ENCODE peak calls at places on chromosomes 12 and 14, in eight cellular contexts. One of them, this sample, is unnamed.

GRCh38 chr12:82314406-82314892 is 43.7 kb downstream of the CCDC59 start:
- DNase-seq in naive thymus-derived CD4-positive, alpha-beta T cell: no peak
- DNase-seq in A549: no peak
- DNase-seq in stomach: peak
- DNase-seq in Peyer's patch: no peak
- DNase-seq in lung: no peak
- DNase-seq in GM23248: no peak
- DNase-seq in gastrocnemius medialis: no peak
- DNase-seq in this sample: peak

GRCh38 chr12:75964150-75964549 is 67.4 kb downstream of the PHLDA1 start:
- DNase-seq in naive thymus-derived CD4-positive, alpha-beta T cell: no peak
- DNase-seq in A549: no peak
- DNase-seq in stomach: peak
- DNase-seq in Peyer's patch: peak
- DNase-seq in lung: peak
- DNase-seq in GM23248: no peak
- DNase-seq in gastrocnemius medialis: no peak
- DNase-seq in this sample: peak

GRCh38 chr12:29960113-29960512 is 176.4 kb upstream of the TMTC1 start:
- DNase-seq in naive thymus-derived CD4-positive, alpha-beta T cell: no peak
- DNase-seq in A549: no peak
- DNase-seq in stomach: no peak
- DNase-seq in Peyer's patch: no peak
- DNase-seq in lung: no peak
- DNase-seq in GM23248: no peak
- DNase-seq in gastrocnemius medialis: no peak
- DNase-seq in this sample: no peak

GRCh38 chr14:75254901-75255300 is 23.7 kb upstream of the FOS start:
- DNase-seq in naive thymus-derived CD4-positive, alpha-beta T cell: no peak
- DNase-seq in A549: no peak
- DNase-seq in stomach: no peak
- DNase-seq in Peyer's patch: peak
- DNase-seq in lung: no peak
- DNase-seq in GM23248: no peak
- DNase-seq in gastrocnemius medialis: peak
- DNase-seq in this sample: peak

GRCh38 chr12:94909609-94910008 is 93.9 kb downstream of the NDUFA12 start:
- DNase-seq in naive thymus-derived CD4-positive, alpha-beta T cell: no peak
- DNase-seq in A549: no peak
- DNase-seq in stomach: no peak
- DNase-seq in Peyer's patch: no peak
- DNase-seq in lung: no peak
- DNase-seq in GM23248: no peak
- DNase-seq in gastrocnemius medialis: no peak
- DNase-seq in this sample: no peak

GRCh38 chr12:52126050-52126604 is 46.6 kb downstream of the SMIM41 start:
- DNase-seq in naive thymus-derived CD4-positive, alpha-beta T cell: no peak
- DNase-seq in A549: no peak
- DNase-seq in stomach: no peak
- DNase-seq in Peyer's patch: no peak
- DNase-seq in lung: no peak
- DNase-seq in GM23248: no peak
- DNase-seq in gastrocnemius medialis: no peak
- DNase-seq in this sample: no peak

GRCh38 chr12:76962099-76962498 is 83.3 kb upstream of the CSRP2 start:
- DNase-seq in naive thymus-derived CD4-positive, alpha-beta T cell: no peak
- DNase-seq in A549: no peak
- DNase-seq in stomach: no peak
- DNase-seq in Peyer's patch: no peak
- DNase-seq in lung: no peak
- DNase-seq in GM23248: no peak
- DNase-seq in gastrocnemius medialis: no peak
- DNase-seq in this sample: no peak

GRCh38 chr14:72894623-72895378 is 900 bp upstream of the DPF3 start:
- DNase-seq in naive thymus-derived CD4-positive, alpha-beta T cell: peak
- DNase-seq in A549: no peak
- DNase-seq in stomach: no peak
- DNase-seq in Peyer's patch: peak
- DNase-seq in lung: no peak
- DNase-seq in GM23248: peak
- DNase-seq in gastrocnemius medialis: peak
- DNase-seq in this sample: peak

GRCh38 chr12:54220092-54220557 is 31.3 kb upstream of the SMUG1 start:
- DNase-seq in naive thymus-derived CD4-positive, alpha-beta T cell: peak
- DNase-seq in A549: peak
- DNase-seq in stomach: peak
- DNase-seq in Peyer's patch: peak
- DNase-seq in lung: no peak
- DNase-seq in GM23248: peak
- DNase-seq in gastrocnemius medialis: no peak
- DNase-seq in this sample: peak
- H3K4me3 ChIP-seq in naive thymus-derived CD4-positive, alpha-beta T cell: no peak
- H3K4me3 ChIP-seq in A549: peak
- H3K4me3 ChIP-seq in stomach: no peak
- H3K4me3 ChIP-seq in Peyer's patch: no peak
- H3K4me3 ChIP-seq in lung: no peak
- H3K4me3 ChIP-seq in GM23248: no peak
- H3K4me3 ChIP-seq in gastrocnemius medialis: no peak
- H3K4me3 ChIP-seq in this sample: no peak

GRCh38 chr12:119222222-119222951 is 43.7 kb downstream of the HSPB8 start:
- DNase-seq in naive thymus-derived CD4-positive, alpha-beta T cell: no peak
- DNase-seq in A549: no peak
- DNase-seq in stomach: no peak
- DNase-seq in Peyer's patch: no peak
- DNase-seq in lung: no peak
- DNase-seq in GM23248: no peak
- DNase-seq in gastrocnemius medialis: no peak
- DNase-seq in this sample: no peak
- H3K27ac ChIP-seq in naive thymus-derived CD4-positive, alpha-beta T cell: no peak
- H3K27ac ChIP-seq in A549: no peak
- H3K27ac ChIP-seq in stomach: no peak
- H3K27ac ChIP-seq in Peyer's patch: no peak
- H3K27ac ChIP-seq in lung: no peak
- H3K27ac ChIP-seq in GM23248: no peak
- H3K27ac ChIP-seq in gastrocnemius medialis: no peak
- H3K27ac ChIP-seq in this sample: no peak

DNA sequence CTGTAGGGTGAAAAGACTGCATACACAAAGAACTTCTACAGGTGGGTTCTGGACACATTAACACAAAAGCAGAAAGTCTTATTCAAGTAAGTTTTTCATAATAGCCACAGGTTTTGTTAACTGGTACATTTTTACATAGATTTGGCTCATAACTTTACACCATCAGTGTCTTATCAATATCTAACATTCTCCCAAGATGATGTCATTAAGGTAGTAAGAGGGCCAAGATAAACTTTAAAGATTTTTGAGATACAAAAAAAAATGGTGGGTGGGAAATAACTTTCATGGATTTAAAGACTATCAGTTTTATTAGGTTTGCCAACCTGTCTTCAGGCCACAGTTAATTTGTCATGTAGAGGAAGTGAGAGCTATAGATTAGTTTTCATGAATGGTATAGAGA is 1.7 kb downstream of the SUPT16H start:
- DNase-seq in naive thymus-derived CD4-positive, alpha-beta T cell: no peak
- DNase-seq in A549: no peak
- DNase-seq in stomach: no peak
- DNase-seq in Peyer's patch: no peak
- DNase-seq in lung: no peak
- DNase-seq in GM23248: peak
- DNase-seq in gastrocnemius medialis: no peak
- DNase-seq in this sample: no peak
- H3K4me3 ChIP-seq in naive thymus-derived CD4-positive, alpha-beta T cell: no peak
- H3K4me3 ChIP-seq in A549: peak
- H3K4me3 ChIP-seq in stomach: no peak
- H3K4me3 ChIP-seq in Peyer's patch: no peak
- H3K4me3 ChIP-seq in lung: no peak
- H3K4me3 ChIP-seq in GM23248: peak
- H3K4me3 ChIP-seq in gastrocnemius medialis: no peak
- H3K4me3 ChIP-seq in this sample: no peak

GRCh38 chr12:25694072-25694471 is 141.0 kb upstream of the LMNTD1 start:
- DNase-seq in naive thymus-derived CD4-positive, alpha-beta T cell: no peak
- DNase-seq in A549: no peak
- DNase-seq in stomach: no peak
- DNase-seq in Peyer's patch: no peak
- DNase-seq in lung: no peak
- DNase-seq in GM23248: peak
- DNase-seq in gastrocnemius medialis: no peak
- DNase-seq in this sample: no peak

GRCh38 chr12:25689996-25690501 is 137.0 kb upstream of the LMNTD1 start:
- DNase-seq in naive thymus-derived CD4-positive, alpha-beta T cell: no peak
- DNase-seq in A549: no peak
- DNase-seq in stomach: peak
- DNase-seq in Peyer's patch: no peak
- DNase-seq in lung: peak
- DNase-seq in GM23248: peak
- DNase-seq in gastrocnemius medialis: no peak
- DNase-seq in this sample: peak

GRCh38 chr12:25690996-25691864 is 138.1 kb upstream of the LMNTD1 start:
- DNase-seq in naive thymus-derived CD4-positive, alpha-beta T cell: no peak
- DNase-seq in A549: no peak
- DNase-seq in stomach: no peak
- DNase-seq in Peyer's patch: no peak
- DNase-seq in lung: no peak
- DNase-seq in GM23248: no peak
- DNase-seq in gastrocnemius medialis: no peak
- DNase-seq in this sample: no peak

GRCh38 chr12:25691865-25692114 is 138.7 kb upstream of the LMNTD1 start:
- DNase-seq in naive thymus-derived CD4-positive, alpha-beta T cell: no peak
- DNase-seq in A549: no peak
- DNase-seq in stomach: no peak
- DNase-seq in Peyer's patch: no peak
- DNase-seq in lung: no peak
- DNase-seq in GM23248: no peak
- DNase-seq in gastrocnemius medialis: no peak
- DNase-seq in this sample: no peak

DNA sequence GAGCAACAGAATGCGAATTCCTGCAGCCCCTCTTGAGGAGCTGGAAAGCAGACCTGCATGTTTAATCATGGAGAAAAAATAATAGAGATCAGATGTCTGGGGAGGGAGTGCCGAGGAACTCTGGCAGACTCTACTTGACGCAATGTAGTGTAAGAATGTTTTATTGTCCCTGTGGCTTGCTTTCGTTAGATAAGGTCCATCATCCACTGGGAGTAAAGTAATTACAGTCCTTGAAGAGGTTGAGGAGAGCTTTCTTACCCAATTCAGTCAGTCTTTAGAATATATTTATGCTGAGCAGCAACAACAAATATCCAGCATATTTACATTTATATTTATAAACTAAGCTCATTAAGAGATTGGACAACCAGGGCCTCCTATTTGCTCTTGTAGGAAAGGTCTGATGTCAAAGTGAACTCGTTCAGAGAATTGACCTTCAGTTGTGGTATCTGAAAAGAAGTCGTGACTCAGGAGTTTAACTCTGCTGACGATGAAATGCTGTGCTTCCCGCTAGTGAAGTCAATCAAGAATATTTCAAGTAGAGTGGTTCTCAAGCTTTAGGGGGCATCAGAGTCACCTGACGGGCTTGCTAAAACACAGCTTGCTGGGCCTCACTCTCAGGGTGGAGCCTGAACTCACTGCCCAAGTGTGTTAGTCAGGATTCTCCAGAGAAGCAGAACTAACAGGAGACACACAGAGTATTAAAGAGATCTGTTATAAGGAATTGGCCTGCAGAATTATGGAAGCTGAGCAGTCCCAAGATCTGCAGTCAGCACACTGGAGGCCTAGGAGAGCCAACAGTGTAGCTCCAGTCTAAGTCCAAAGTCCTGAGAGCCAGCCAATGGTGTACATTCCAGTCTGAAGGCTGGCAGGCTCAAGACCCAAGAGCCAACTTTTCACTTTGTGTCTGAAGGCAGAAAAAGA is 139.3 kb upstream of the LMNTD1 start:
- DNase-seq in naive thymus-derived CD4-positive, alpha-beta T cell: no peak
- DNase-seq in A549: no peak
- DNase-seq in stomach: no peak
- DNase-seq in Peyer's patch: no peak
- DNase-seq in lung: no peak
- DNase-seq in GM23248: peak
- DNase-seq in gastrocnemius medialis: no peak
- DNase-seq in this sample: peak
- H3K27ac ChIP-seq in naive thymus-derived CD4-positive, alpha-beta T cell: no peak
- H3K27ac ChIP-seq in A549: no peak
- H3K27ac ChIP-seq in stomach: no peak
- H3K27ac ChIP-seq in Peyer's patch: no peak
- H3K27ac ChIP-seq in lung: no peak
- H3K27ac ChIP-seq in GM23248: peak
- H3K27ac ChIP-seq in gastrocnemius medialis: no peak
- H3K27ac ChIP-seq in this sample: no peak

GRCh38 chr12:21499765-21500164 is 1.7 kb downstream of the RECQL start:
- DNase-seq in naive thymus-derived CD4-positive, alpha-beta T cell: no peak
- DNase-seq in A549: no peak
- DNase-seq in stomach: no peak
- DNase-seq in Peyer's patch: no peak
- DNase-seq in lung: no peak
- DNase-seq in GM23248: no peak
- DNase-seq in gastrocnemius medialis: no peak
- DNase-seq in this sample: no peak
- H3K4me3 ChIP-seq in naive thymus-derived CD4-positive, alpha-beta T cell: no peak
- H3K4me3 ChIP-seq in A549: no peak
- H3K4me3 ChIP-seq in stomach: no peak
- H3K4me3 ChIP-seq in Peyer's patch: no peak
- H3K4me3 ChIP-seq in lung: no peak
- H3K4me3 ChIP-seq in GM23248: peak
- H3K4me3 ChIP-seq in gastrocnemius medialis: no peak
- H3K4me3 ChIP-seq in this sample: no peak